ENCODE peak calls at places on chromosomes 16 and 17, in eight cellular contexts. H, C, D, R, B, N, A and X are unnamed samples.

GRCh38 chr17:66549731-66550207 is 247.4 kb downstream of the PRKCA start:
- DNase-seq in H (no peak), C (no peak), D (no peak), R (no peak), B (peak), N (peak), A (no peak), X (no peak)

GRCh38 chr17:19725486-19725885 is 9.1 kb upstream of the SLC47A2 start:
- DNase-seq in H (no peak), C (no peak), D (no peak), R (no peak), B (no peak), N (no peak), A (no peak), X (no peak)

GRCh38 chr17:43548689-43549379 is 2.7 kb upstream of the ETV4 start:
- DNase-seq in H (no peak), C (no peak), D (no peak), R (no peak), B (no peak), N (no peak), A (no peak), X (no peak)

GRCh38 chr16:11114366-11115164 is 141.4 kb downstream of the SOCS1 start:
- DNase-seq in H (no peak), C (no peak), D (no peak), R (no peak), B (no peak), N (no peak), A (no peak), X (no peak)

GRCh38 chr16:84314373-84314772 is 19.7 kb downstream of the WFDC1 start:
- DNase-seq in H (no peak), C (no peak), D (no peak), R (no peak), B (no peak), N (no peak), A (no peak), X (no peak)

GRCh38 chr17:50466371-50467113 is 2.1 kb downstream of the CHAD start:
- DNase-seq in H (peak), C (no peak), D (no peak), R (no peak), B (no peak), N (no peak), A (no peak), X (no peak)

GRCh38 chr16:68686905-68687304 is 41.8 kb downstream of the CDH3 start:
- DNase-seq in H (no peak), C (no peak), D (no peak), R (no peak), B (no peak), N (no peak), A (no peak), X (no peak)

GRCh38 chr16:25126820-25127232 is 15.3 kb downstream of the LCMT1 start:
- DNase-seq in H (peak), C (no peak), D (no peak), R (no peak), B (peak), N (peak), A (no peak), X (no peak)

GRCh38 chr16:72536673-72537435 is 364.9 kb upstream of the PMFBP1 start:
- DNase-seq in H (no peak), C (no peak), D (no peak), R (no peak), B (peak), N (no peak), A (no peak), X (no peak)

GRCh38 chr17:41548844-41549595 is 20.9 kb upstream of the KRT19 start:
- DNase-seq in H (peak), C (peak), D (peak), R (peak), B (peak), N (peak), A (peak), X (peak)

GRCh38 chr16:57186630-57187507 is 740 bp downstream of the RSPRY1 start:
- DNase-seq in H (peak), C (no peak), D (peak), R (no peak), B (no peak), N (no peak), A (peak), X (peak)

GRCh38 chr17:35210741-35211140 is 16.5 kb upstream of the SLC35G3 start:
- DNase-seq in H (no peak), C (no peak), D (no peak), R (no peak), B (no peak), N (no peak), A (no peak), X (no peak)

GRCh38 chr17:71921726-71922320 is 199.0 kb upstream of the SOX9 start:
- DNase-seq in H (no peak), C (no peak), D (no peak), R (no peak), B (peak), N (no peak), A (no peak), X (no peak)

GRCh38 chr16:66581246-66581952 is 2.1 kb downstream of the CMTM2 start:
- DNase-seq in H (no peak), C (no peak), D (no peak), R (no peak), B (peak), N (no peak), A (no peak), X (no peak)

GRCh38 chr16:19068237-19068815 is 912 bp downstream of the COQ7 start:
- DNase-seq in H (no peak), C (no peak), D (no peak), R (no peak), B (no peak), N (no peak), A (peak), X (no peak)

GRCh38 chr17:5055543-5055942 is 20.3 kb upstream of the SLC52A1 start:
- DNase-seq in H (no peak), C (no peak), D (no peak), R (no peak), B (no peak), N (no peak), A (no peak), X (no peak)

GRCh38 chr17:4074831-4075495 is 67.9 kb downstream of the ZZEF1 start:
- DNase-seq in H (no peak), C (no peak), D (no peak), R (no peak), B (peak), N (peak), A (no peak), X (no peak)

GRCh38 chr16:67968440-67969285 is at the start of gene SLC12A4:
- DNase-seq in H (peak), C (peak), D (peak), R (peak), B (peak), N (no peak), A (peak), X (peak)

GRCh38 chr16:47073223-47074155 is 70.3 kb downstream of the NETO2 start:
- DNase-seq in H (peak), C (no peak), D (no peak), R (no peak), B (no peak), N (no peak), A (no peak), X (no peak)

GRCh38 chr16:56193951-56194726 is 2.9 kb downstream of the GNAO1 start:
- DNase-seq in H (peak), C (peak), D (peak), R (peak), B (peak), N (no peak), A (peak), X (no peak)

GRCh38 chr16:49453983-49454382 is 80.4 kb downstream of the C16orf78 start:
- DNase-seq in H (no peak), C (no peak), D (no peak), R (no peak), B (no peak), N (no peak), A (no peak), X (no peak)

GRCh38 chr17:39903158-39903884 is 15.1 kb downstream of the GSDMB start:
- DNase-seq in H (no peak), C (peak), D (no peak), R (no peak), B (no peak), N (no peak), A (no peak), X (no peak)

GRCh38 chr17:65446838-65447526 is 114.5 kb downstream of the AXIN2 start:
- DNase-seq in H (no peak), C (no peak), D (peak), R (no peak), B (no peak), N (no peak), A (no peak), X (no peak)

GRCh38 chr17:55005520-55005919 is 37.0 kb downstream of the STXBP4 start:
- DNase-seq in H (no peak), C (no peak), D (no peak), R (no peak), B (peak), N (no peak), A (no peak), X (no peak)

GRCh38 chr17:32783602-32784001 is 93.3 kb downstream of the MYO1D start:
- DNase-seq in H (no peak), C (no peak), D (no peak), R (no peak), B (peak), N (peak), A (no peak), X (no peak)

GRCh38 chr17:49193513-49194296 is 16.7 kb downstream of the GNGT2 start:
- DNase-seq in H (peak), C (peak), D (peak), R (peak), B (peak), N (no peak), A (peak), X (no peak)

GRCh38 chr16:85717393-85718152 is 28.8 kb upstream of the GINS2 start:
- DNase-seq in H (peak), C (peak), D (no peak), R (peak), B (peak), N (no peak), A (peak), X (no peak)

GRCh38 chr16:85718153-85718477 is 29.4 kb upstream of the GINS2 start:
- DNase-seq in H (no peak), C (no peak), D (no peak), R (no peak), B (no peak), N (no peak), A (no peak), X (no peak)

GRCh38 chr16:85719605-85720318 is 31.0 kb upstream of the GINS2 start:
- DNase-seq in H (no peak), C (no peak), D (no peak), R (no peak), B (no peak), N (no peak), A (no peak), X (no peak)

GRCh38 chr16:85720319-85720637 is 30.6 kb downstream of the C16orf74 start:
- DNase-seq in H (peak), C (no peak), D (no peak), R (no peak), B (no peak), N (no peak), A (no peak), X (no peak)

GRCh38 chr16:85718682-85719081 is 29.9 kb upstream of the GINS2 start:
- DNase-seq in H (peak), C (no peak), D (no peak), R (no peak), B (no peak), N (no peak), A (no peak), X (no peak)
- TF ChIP-seq CTCF in H (peak), C (peak), D (no peak), R (peak), B (peak), N (peak), A (no peak), X (no peak)

GRCh38 chr17:15998031-15998574 is 1.4 kb downstream of the ZSWIM7 start:
- DNase-seq in H (no peak), C (no peak), D (no peak), R (no peak), B (no peak), N (no peak), A (no peak), X (no peak)
- H3K4me3 ChIP-seq in H (no peak), C (no peak), D (peak), R (peak), B (no peak), N (no peak), A (peak), X (peak)

GRCh38 chr17:82039695-82040299 is 2.3 kb upstream of the DCXR start:
- DNase-seq in H (no peak), C (no peak), D (no peak), R (no peak), B (no peak), N (no peak), A (no peak), X (no peak)
- H3K27ac ChIP-seq in H (no peak), C (no peak), D (no peak), R (no peak), B (no peak), N (no peak), A (no peak), X (no peak)

GRCh38 chr17:77914440-77915254 is 43.9 kb upstream of the TNRC6C start:
- DNase-seq in H (no peak), C (no peak), D (no peak), R (no peak), B (peak), N (no peak), A (no peak), X (no peak)
- TF ChIP-seq CTCF in H (no peak), C (peak), D (no peak), R (no peak), B (no peak), N (no peak), A (no peak), X (no peak)

GRCh38 chr16:554640-555413 is 5.4 kb upstream of the PRR35 start:
- DNase-seq in H (no peak), C (no peak), D (no peak), R (no peak), B (peak), N (no peak), A (no peak), X (no peak)
- H3K4me3 ChIP-seq in H (no peak), C (no peak), D (peak), R (no peak), B (no peak), N (peak), A (no peak), X (no peak)

GRCh38 chr17:78428842-78429617 is 50.6 kb downstream of the PGS1 start:
- DNase-seq in H (no peak), C (no peak), D (no peak), R (no peak), B (no peak), N (no peak), A (no peak), X (no peak)
- H3K27ac ChIP-seq in H (no peak), C (no peak), D (no peak), R (no peak), B (no peak), N (no peak), A (no peak), X (no peak)

DNA sequence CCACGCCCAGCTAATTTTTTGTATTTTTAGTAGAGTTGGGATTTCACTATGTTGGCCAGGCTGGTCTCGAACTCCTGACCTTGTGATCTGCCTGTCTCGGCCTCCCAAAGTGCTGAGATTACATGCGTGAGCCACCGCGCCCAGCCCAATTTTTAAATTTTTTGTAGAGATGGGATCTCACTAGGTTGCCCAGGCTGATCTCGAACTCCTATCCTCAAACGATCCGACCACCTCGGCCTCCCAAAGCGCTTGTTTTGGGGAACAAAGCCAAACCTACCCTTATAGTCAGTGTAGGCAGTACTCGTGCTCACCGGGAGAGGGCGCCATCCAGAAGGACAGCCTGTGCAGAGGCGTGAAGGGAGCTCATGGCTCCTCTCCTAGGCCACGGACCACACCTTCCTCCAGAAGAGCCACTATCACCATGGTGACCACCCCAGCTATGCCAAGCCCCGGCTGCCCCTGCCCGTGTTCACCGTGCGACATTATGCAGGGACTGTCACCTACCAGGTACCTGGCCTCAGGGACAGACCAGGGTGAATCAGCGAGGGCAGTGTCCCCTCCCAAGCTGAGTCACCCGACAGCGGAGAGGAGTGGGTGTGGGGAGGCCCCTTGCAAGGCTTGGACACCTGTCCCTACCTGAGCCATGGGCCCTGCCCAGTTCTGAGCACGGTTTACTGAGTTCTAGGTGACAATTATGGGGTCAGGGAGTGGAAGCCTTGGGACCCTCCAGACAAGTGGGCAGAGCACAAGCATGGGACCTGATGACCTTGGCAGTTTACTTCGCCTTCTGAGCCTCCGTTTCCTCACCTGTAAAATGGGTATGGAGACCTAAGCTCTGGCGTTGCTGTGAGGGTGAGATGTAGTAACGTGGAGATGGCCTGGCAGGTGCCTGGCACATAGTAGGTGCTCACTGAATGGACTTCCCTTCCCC is 13.7 kb downstream of the MYO15B start:
- DNase-seq in H (peak), C (no peak), D (peak), R (no peak), B (peak), N (no peak), A (no peak), X (no peak)
- TF ChIP-seq CTCF in H (peak), C (peak), D (peak), R (peak), B (peak), N (peak), A (peak), X (peak)